ENCODE peak calls at places on chromosomes 6 and 20, in ten cellular contexts. P, C, G, H, V, A, T, X, D and U are unnamed samples.

GRCh38 chr20:44370639-44371218 is 15.2 kb downstream of the HNF4A start:
- DNase-seq in P (no peak), C (no peak), G (peak; percentile 73), H (peak; percentile 3), V (no peak), A (no peak), T (no peak), X (peak; percentile 90), D (no peak), U (no peak)

GRCh38 chr6:145267076-145267867 is 468.0 kb downstream of the EPM2A start:
- DNase-seq in P (no peak), C (no peak), G (no peak), H (no peak), V (no peak), A (no peak), T (no peak), X (no peak), D (no peak), U (no peak)

GRCh38 chr20:14830466-14830865 is 493.1 kb upstream of the FLRT3 start:
- DNase-seq in P (no peak), C (no peak), G (no peak), H (no peak), V (no peak), A (peak; percentile 38), T (no peak), X (no peak), D (no peak), U (no peak)

GRCh38 chr20:63552481-63553249 is 1.3 kb upstream of the FNDC11 start:
- DNase-seq in P (no peak), C (no peak), G (no peak), H (no peak), V (no peak), A (no peak), T (no peak), X (no peak), D (no peak), U (no peak)

GRCh38 chr6:105136433-105137350 is 43.1 kb downstream of the POPDC3 start:
- DNase-seq in P (peak; percentile 14), C (no peak), G (no peak), H (peak; percentile 25), V (peak; percentile 8), A (no peak), T (no peak), X (peak; percentile 57), D (peak; percentile 86), U (peak; percentile 42)

GRCh38 chr6:5752282-5752681 is 254.4 kb downstream of the NRN1 start:
- DNase-seq in P (peak; percentile 43), C (no peak), G (no peak), H (peak; percentile 63), V (no peak), A (no peak), T (no peak), X (no peak), D (no peak), U (peak; percentile 89)

GRCh38 chr6:27188885-27189418 is 58.5 kb upstream of the PRSS16 start:
- DNase-seq in P (peak; percentile 54), C (no peak), G (peak; percentile 91), H (peak; percentile 67), V (peak; percentile 82), A (peak; percentile 18), T (peak; percentile 10), X (peak; percentile 55), D (no peak), U (peak; percentile 57)

GRCh38 chr20:46306743-46307138 is 1.6 kb downstream of the CDH22 start:
- DNase-seq in P (no peak), C (no peak), G (no peak), H (no peak), V (no peak), A (no peak), T (no peak), X (no peak), D (no peak), U (no peak)

GRCh38 chr20:57783196-57783595 is 73.4 kb upstream of the PMEPA1 start:
- DNase-seq in P (no peak), C (no peak), G (no peak), H (no peak), V (no peak), A (no peak), T (no peak), X (no peak), D (peak; percentile 42), U (no peak)

GRCh38 chr6:93047033-93047432 is 372.3 kb downstream of the EPHA7 start:
- DNase-seq in P (no peak), C (no peak), G (no peak), H (no peak), V (no peak), A (no peak), T (no peak), X (no peak), D (no peak), U (no peak)

GRCh38 chr6:152750694-152751093 is at the start of gene VIP:
- DNase-seq in P (no peak), C (no peak), G (peak; percentile 37), H (peak; percentile 27), V (peak; percentile 35), A (no peak), T (no peak), X (no peak), D (no peak), U (peak; percentile 7)

GRCh38 chr6:92826633-92827032 is 592.7 kb downstream of the EPHA7 start:
- DNase-seq in P (no peak), C (no peak), G (no peak), H (no peak), V (no peak), A (no peak), T (no peak), X (no peak), D (no peak), U (no peak)